ENCODE peak calls at places on chromosomes 3 and 15, in eight cellular contexts. G, Z, C, O, X, A, T and S are unnamed samples.

GRCh38 chr3:80213076-80213475 is 445.3 kb upstream of the ROBO1 start:
- DNase-seq in O (peak), C (no peak), X (no peak), A (no peak), G (no peak), Z (no peak), T (no peak), S (no peak)

GRCh38 chr15:71168163-71168832 is 53.0 kb downstream of the THSD4 start:
- DNase-seq in X (peak), G (no peak), C (no peak), A (peak), O (peak), T (no peak), Z (no peak), S (no peak)

GRCh38 chr3:100825574-100825973 is 116.3 kb downstream of the TFG start:
- DNase-seq in O (peak), Z (no peak), X (no peak), G (no peak), T (no peak), A (no peak), C (no peak), S (no peak)

GRCh38 chr3:128493221-128494151 is 485 bp upstream of the GATA2 start:
- DNase-seq in X (no peak), T (peak), O (no peak), C (no peak), G (peak), Z (no peak), A (no peak), S (no peak)

GRCh38 chr3:126104028-126104635 is 20.2 kb upstream of the SLC41A3 start:
- DNase-seq in X (no peak), G (no peak), O (no peak), Z (no peak), A (no peak), C (no peak), T (no peak), S (no peak)

GRCh38 chr15:88334436-88334835 is 77.9 kb upstream of the NTRK3 start:
- DNase-seq in A (no peak), X (peak), G (no peak), C (no peak), O (no peak), Z (peak), T (no peak), S (no peak)

GRCh38 chr15:45690581-45691260 is 55.9 kb downstream of the SQOR start:
- DNase-seq in Z (no peak), C (no peak), X (peak), O (no peak), G (no peak), A (no peak), T (no peak), S (no peak)

GRCh38 chr3:180138871-180139270 is 102.1 kb upstream of the PEX5L start:
- DNase-seq in X (no peak), C (no peak), T (no peak), G (no peak), A (no peak), O (no peak), Z (no peak), S (no peak)

GRCh38 chr3:32733631-32734229 is 48.7 kb downstream of the CNOT10 start:
- DNase-seq in T (peak), X (peak), A (no peak), Z (peak), G (no peak), C (no peak), O (peak), S (no peak)

GRCh38 chr15:57780461-57780860 is 73.9 kb downstream of the POLR2M start:
- DNase-seq in G (no peak), O (no peak), Z (no peak), A (no peak), C (no peak), X (no peak), T (no peak), S (no peak)

GRCh38 chr15:71154607-71155200 is 39.4 kb downstream of the THSD4 start:
- DNase-seq in T (no peak), X (no peak), G (no peak), O (no peak), A (no peak), Z (no peak), C (no peak), S (no peak)

GRCh38 chr15:40045572-40046217 is 6.7 kb upstream of the SRP14 start:
- DNase-seq in T (no peak), G (no peak), O (no peak), A (no peak), Z (no peak), X (no peak), C (no peak), S (no peak)

GRCh38 chr3:186540444-186541226 is 3.5 kb downstream of the CRYGS start:
- DNase-seq in A (peak), G (no peak), Z (peak), T (peak), C (peak), O (peak), X (peak), S (peak)

GRCh38 chr15:38041576-38041975 is 107.1 kb downstream of the TMCO5A start:
- DNase-seq in T (no peak), O (no peak), X (peak), G (no peak), Z (no peak), A (no peak), C (no peak), S (no peak)

GRCh38 chr3:115916866-115917265 is 293.6 kb downstream of the GAP43 start:
- DNase-seq in A (no peak), G (no peak), Z (no peak), C (no peak), O (no peak), T (no peak), X (no peak), S (no peak)

GRCh38 chr3:115918900-115919299 is 295.6 kb downstream of the GAP43 start:
- DNase-seq in C (no peak), A (no peak), X (no peak), G (no peak), O (no peak), Z (no peak), T (no peak), S (no peak)

GRCh38 chr3:115912372-115912771 is 289.1 kb downstream of the GAP43 start:
- DNase-seq in G (peak), O (no peak), X (peak), A (peak), Z (no peak), T (no peak), C (no peak), S (no peak)

GRCh38 chr3:115915061-115915460 is 291.8 kb downstream of the GAP43 start:
- DNase-seq in Z (no peak), A (no peak), T (no peak), X (no peak), C (no peak), G (no peak), O (no peak), S (no peak)

DNA sequence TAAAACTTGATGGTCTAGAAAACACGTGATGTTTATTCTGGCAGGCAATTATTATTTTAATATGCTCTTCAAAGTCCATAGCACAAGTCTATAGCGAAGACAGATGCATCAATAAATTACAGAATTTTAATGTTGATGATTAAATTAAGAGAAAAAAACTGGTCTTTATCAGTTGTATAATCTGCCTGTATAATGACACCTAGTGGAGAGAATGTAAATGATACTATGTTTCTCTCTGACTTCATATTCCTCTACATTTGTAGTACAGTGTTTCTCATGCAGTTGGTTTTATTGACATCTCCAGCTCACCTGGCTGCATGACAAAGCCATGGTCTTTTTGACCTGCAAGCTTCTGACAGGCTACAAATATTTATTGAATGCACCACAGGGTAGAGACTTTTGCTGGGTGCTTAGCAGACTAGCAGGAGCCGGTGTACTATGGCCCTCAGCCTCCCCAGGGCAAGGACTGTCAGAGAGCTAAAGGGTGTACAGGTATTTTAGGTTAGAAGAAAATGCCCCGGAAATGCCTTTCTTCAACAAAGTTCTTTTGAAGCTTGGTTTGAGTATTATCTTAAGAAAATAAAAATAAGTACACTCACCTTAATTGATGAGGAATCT is 289.9 kb downstream of the GAP43 start:
- DNase-seq in A (no peak), X (peak), O (no peak), T (no peak), Z (no peak), G (no peak), C (no peak), S (no peak)
- TF ChIP-seq CTCF in A (no peak), X (peak), O (peak), T (peak), Z (peak), G (no peak), C (no peak), S (peak)

DNA sequence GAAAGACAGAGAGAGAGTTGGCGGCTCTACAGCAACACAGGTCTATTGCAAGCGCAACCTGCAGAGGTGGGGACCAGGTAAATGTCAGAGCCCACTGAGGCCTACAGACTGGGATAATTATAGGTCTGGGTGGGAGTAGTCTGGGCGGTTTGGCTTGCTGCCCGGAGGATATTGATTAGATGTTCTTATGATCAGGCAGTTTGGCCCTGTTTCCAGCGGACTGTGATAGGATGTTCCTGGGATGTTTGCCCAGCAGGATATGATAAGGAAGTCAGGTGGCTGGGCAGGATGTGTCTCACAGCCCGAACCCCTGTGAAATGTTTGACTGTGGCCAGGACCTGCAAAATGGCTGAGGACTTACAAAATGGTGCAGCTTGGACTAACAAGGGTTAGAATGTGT is 364.9 kb downstream of the NAALADL2 start:
- DNase-seq in A (peak), Z (no peak), C (no peak), G (no peak), T (no peak), O (no peak), X (no peak), S (no peak)
- TF ChIP-seq CTCF in A (no peak), Z (no peak), C (no peak), G (no peak), T (no peak), O (no peak), X (no peak), S (no peak)

DNA sequence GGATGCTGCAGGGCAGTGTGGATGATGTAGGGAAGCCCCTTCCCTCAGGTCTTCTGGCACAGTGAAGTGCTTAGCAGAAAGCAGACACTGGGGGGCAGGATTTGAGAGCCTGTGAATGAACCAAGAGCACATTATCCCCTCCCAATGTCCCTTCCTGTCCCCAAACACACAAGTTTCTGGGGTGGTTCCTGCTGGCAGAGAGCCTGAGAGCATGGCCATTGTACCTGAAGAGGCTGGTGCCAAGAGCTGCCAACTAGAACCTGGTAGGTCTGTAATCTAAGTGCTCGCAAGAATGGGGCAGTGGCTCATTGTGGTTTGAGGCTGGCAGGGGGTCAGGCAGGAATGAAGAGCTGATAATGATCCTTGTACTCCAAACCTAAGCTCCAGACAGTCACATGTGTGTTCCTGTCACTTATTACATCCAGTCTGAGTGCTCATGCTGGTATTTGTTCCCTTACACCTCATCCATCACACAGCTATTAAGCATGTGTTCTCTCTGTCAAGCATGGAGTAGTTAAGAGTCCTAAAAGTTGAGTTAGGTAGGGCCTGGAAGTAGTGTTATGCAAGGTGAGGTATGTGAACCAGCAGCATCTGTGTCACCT is 6.7 kb upstream of the CCR1 start:
- DNase-seq in X (no peak), T (peak), Z (no peak), C (no peak), A (no peak), O (peak), G (no peak), S (no peak)
- TF ChIP-seq CTCF in X (no peak), T (peak), Z (no peak), C (no peak), A (no peak), O (peak), G (no peak), S (peak)

DNA sequence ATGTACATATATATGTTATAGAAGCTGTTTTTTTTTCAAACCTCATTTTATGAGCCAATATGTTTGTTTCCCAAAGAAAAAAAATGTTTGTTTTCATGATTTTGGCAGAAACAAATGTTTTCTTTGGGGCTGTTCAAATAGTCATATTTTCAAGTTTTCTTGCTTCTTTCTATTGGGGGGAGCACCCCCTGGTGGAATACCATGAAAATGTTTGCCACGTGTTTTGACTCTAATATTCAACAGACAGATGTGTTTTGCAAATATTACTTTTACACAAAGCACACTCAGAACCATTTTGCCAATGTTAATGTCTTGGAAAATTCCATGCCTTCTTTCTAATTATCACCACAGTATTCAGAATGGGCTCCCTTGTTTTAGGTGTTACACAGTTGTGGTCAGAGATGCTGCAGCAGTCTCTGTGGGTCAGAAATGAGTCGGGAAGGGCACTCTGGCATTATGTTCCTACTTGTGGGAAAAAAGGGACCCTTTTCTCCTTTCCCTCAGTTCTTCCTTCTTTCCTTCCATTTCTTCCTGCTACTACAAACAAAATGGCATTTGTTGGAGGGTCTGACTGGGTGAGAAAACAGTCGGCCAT is 817.0 kb downstream of the TUSC7 start:
- DNase-seq in X (peak), O (peak), C (no peak), A (no peak), G (no peak), Z (no peak), T (peak), S (no peak)
- TF ChIP-seq CTCF in X (peak), O (peak), C (no peak), A (peak), G (peak), Z (peak), T (peak), S (peak)

GRCh38 chr3:25532763-25533162 is 104.7 kb downstream of the RARB start:
- DNase-seq in Z (no peak), T (no peak), O (no peak), G (no peak), C (no peak), X (no peak), A (no peak), S (no peak)
- TF ChIP-seq CTCF in Z (peak), T (peak), O (peak), G (peak), C (no peak), X (peak), A (peak), S (peak)

GRCh38 chr3:48664313-48664644 is 1.6 kb upstream of the CELSR3 start:
- DNase-seq in Z (no peak), T (no peak), G (no peak), X (no peak), O (no peak), C (no peak), A (no peak), S (no peak)
- TF ChIP-seq CTCF in Z (no peak), T (no peak), G (no peak), X (no peak), O (no peak), C (peak), A (peak), S (no peak)

DNA sequence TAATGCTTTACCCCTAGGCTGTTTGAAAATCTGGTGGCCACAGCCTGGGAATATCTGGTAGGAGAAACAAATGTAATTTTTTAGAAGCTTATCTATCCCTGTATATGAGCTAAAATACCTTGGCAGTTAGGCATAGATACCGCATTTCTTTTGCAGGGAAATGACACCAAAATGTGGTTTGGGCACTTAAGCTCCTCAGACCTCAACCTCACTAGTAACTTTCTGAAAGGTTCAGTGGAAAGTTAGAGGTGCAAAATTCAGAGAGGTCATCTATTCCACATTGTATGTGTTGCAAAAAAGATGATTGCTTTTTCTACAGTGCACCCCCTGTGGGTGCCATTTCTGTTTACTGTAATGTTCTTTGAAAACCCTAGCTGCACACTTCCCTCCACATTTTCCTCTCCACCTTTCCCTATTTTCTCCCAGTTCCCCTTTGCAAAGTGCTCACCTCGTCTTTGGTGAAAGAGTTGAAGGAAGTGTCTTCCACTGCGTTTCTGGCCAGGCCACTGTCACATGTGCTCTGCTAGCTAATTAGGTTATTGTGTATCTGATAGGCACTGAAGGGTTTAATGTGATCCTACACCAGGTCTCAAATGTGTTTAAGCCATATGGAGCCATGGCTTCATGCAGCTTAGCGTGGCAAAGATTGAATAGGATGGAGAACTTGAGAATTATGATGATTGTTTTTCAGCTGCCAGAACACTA is 1.3 kb downstream of the SACM1L start:
- DNase-seq in G (no peak), A (no peak), C (no peak), O (no peak), T (peak), Z (no peak), X (no peak), S (no peak)
- TF ChIP-seq CTCF in G (no peak), A (no peak), C (no peak), O (peak), T (no peak), Z (peak), X (peak), S (no peak)

GRCh38 chr3:58177747-58178527 is 32.8 kb downstream of the DNASE1L3 start:
- DNase-seq in A (peak), G (peak), O (peak), X (peak), T (peak), Z (peak), C (peak), S (peak)
- TF ChIP-seq CTCF in A (peak), G (peak), O (peak), X (peak), T (peak), Z (peak), C (peak), S (peak)

GRCh38 chr3:156334841-156335545 is 214.6 kb downstream of the KCNAB1 start:
- DNase-seq in X (no peak), T (peak), G (no peak), A (no peak), C (no peak), O (no peak), Z (no peak), S (no peak)
- TF ChIP-seq CTCF in X (no peak), T (no peak), G (no peak), A (no peak), C (no peak), O (no peak), Z (no peak), S (no peak)

GRCh38 chr3:58463942-58464271 is 28.0 kb upstream of the KCTD6 start:
- DNase-seq in O (no peak), X (no peak), A (no peak), G (no peak), T (no peak), Z (no peak), C (no peak), S (no peak)
- TF ChIP-seq CTCF in O (no peak), X (no peak), A (no peak), G (no peak), T (no peak), Z (no peak), C (peak), S (no peak)